ENCODE peak calls at places on chromosomes 13 and 19, in eight cellular contexts. U is cardiac muscle cell, F is substantia nigra, X is lower leg skin, R is SK-N-SH, W is anterior cingulate cortex, V is iris pigment epithelial cell, Q is AG04450. G is an unnamed sample.

GRCh38 chr19:2969104-2969504 is 8.3 kb upstream of the TLE6 start:
- DNase-seq in W (no peak), R (peak; percentile 59), Q (no peak), F (no peak), U (peak; percentile 88), V (no peak), X (no peak), G (no peak)

GRCh38 chr13:53131361-53131760 is 102.7 kb downstream of the OLFM4 start:
- DNase-seq in Q (no peak), X (no peak), U (no peak), V (no peak), R (no peak), W (no peak), F (no peak), G (no peak)

GRCh38 chr19:46785980-46786235 is 2.5 kb downstream of the SLC1A5 start:
- DNase-seq in V (no peak), R (no peak), X (no peak), W (no peak), Q (no peak), F (no peak), U (no peak), G (no peak)

GRCh38 chr19:33323093-33323820 is 20.9 kb upstream of the CEBPA start:
- DNase-seq in W (no peak), U (no peak), X (no peak), R (no peak), Q (no peak), V (no peak), F (no peak), G (no peak)

GRCh38 chr13:95199896-95200295 is 101.4 kb downstream of the ABCC4 start:
- DNase-seq in V (no peak), W (no peak), X (no peak), U (no peak), R (no peak), F (no peak), Q (no peak), G (no peak)

GRCh38 chr19:18274303-18274775 is at the start of gene IQCN:
- DNase-seq in Q (no peak), W (no peak), V (peak; percentile 22), R (no peak), U (peak; percentile 28), X (no peak), F (no peak), G (no peak)

GRCh38 chr13:113466321-113466836 is 13.1 kb upstream of the ADPRHL1 start:
- DNase-seq in V (no peak), Q (no peak), F (no peak), R (no peak), X (no peak), U (no peak), W (no peak), G (no peak)

GRCh38 chr13:73259061-73259908 is 200.5 kb downstream of the KLF5 start:
- DNase-seq in U (peak; percentile 38), Q (peak; percentile 20), W (no peak), F (no peak), V (no peak), X (no peak), R (no peak), G (no peak)

GRCh38 chr13:108212901-108213300 is 2.4 kb downstream of the LIG4 start:
- DNase-seq in W (no peak), V (no peak), R (no peak), F (no peak), Q (no peak), X (no peak), U (no peak), G (no peak)

GRCh38 chr13:43227721-43228120 is 204.3 kb downstream of the DNAJC15 start:
- DNase-seq in Q (no peak), W (peak; percentile 43), X (no peak), R (no peak), V (no peak), U (peak; percentile 13), F (no peak), G (no peak)

GRCh38 chr19:13100031-13100588 is 2.5 kb downstream of the LYL1 start:
- DNase-seq in U (no peak), F (no peak), W (no peak), R (no peak), X (no peak), Q (no peak), V (no peak), G (no peak)

GRCh38 chr13:101415358-101416174 is 742 bp downstream of the NALCN start:
- DNase-seq in Q (no peak), U (no peak), X (no peak), F (peak; percentile 41), W (no peak), R (no peak), V (no peak), G (no peak)

GRCh38 chr13:50410921-50411712 is 395.9 kb downstream of the KCNRG start:
- DNase-seq in F (no peak), R (no peak), X (no peak), U (peak; percentile 81), Q (peak; percentile 29), V (peak; percentile 84), W (no peak), G (peak; percentile 76)

GRCh38 chr19:13669780-13670355 is 94.5 kb upstream of the MRI1 start:
- DNase-seq in R (no peak), V (no peak), X (no peak), W (no peak), Q (no peak), F (no peak), U (no peak), G (no peak)

GRCh38 chr19:14890616-14891379 is 4.9 kb upstream of the OR7A17 start:
- DNase-seq in R (no peak), W (no peak), Q (no peak), X (no peak), F (no peak), V (no peak), U (no peak), G (no peak)

GRCh38 chr13:89375839-89376238 is 1704.7 kb downstream of the SLITRK5 start:
- DNase-seq in R (no peak), F (no peak), V (peak; percentile 69), W (no peak), Q (peak; percentile 55), U (peak; percentile 92), X (no peak), G (no peak)

GRCh38 chr13:27338816-27339215 is 68.2 kb downstream of the RASL11A start:
- DNase-seq in W (no peak), Q (no peak), V (no peak), F (no peak), R (peak; percentile 45), X (no peak), U (no peak), G (no peak)

GRCh38 chr13:28574617-28575142 is 79.8 kb upstream of the FLT1 start:
- DNase-seq in X (no peak), U (peak; percentile 92), V (peak; percentile 99), R (no peak), W (no peak), Q (peak; percentile 94), F (no peak), G (peak; percentile 57)

GRCh38 chr13:40251343-40252032 is 415.0 kb downstream of the FOXO1 start:
- DNase-seq in F (no peak), W (no peak), V (peak; percentile 80), U (peak; percentile 69), X (no peak), Q (no peak), R (no peak), G (no peak)

GRCh38 chr19:46493236-46494114 is 2.2 kb downstream of the PNMA8B start:
- DNase-seq in Q (no peak), W (no peak), R (peak; percentile 23), V (peak; percentile 31), U (peak; percentile 58), X (no peak), F (no peak), G (no peak)

GRCh38 chr13:78046349-78046748 is 127.7 kb upstream of the EDNRB start:
- DNase-seq in U (no peak), Q (no peak), V (no peak), F (no peak), W (no peak), R (no peak), X (no peak), G (no peak)

GRCh38 chr19:38945562-38946228 is 15.0 kb downstream of the MRPS12 start:
- DNase-seq in R (no peak), F (no peak), W (no peak), U (no peak), V (no peak), X (no peak), Q (no peak), G (no peak)

GRCh38 chr13:78786399-78786879 is 127.5 kb upstream of the OBI1 start:
- DNase-seq in W (no peak), R (no peak), F (no peak), Q (no peak), V (no peak), U (no peak), X (no peak), G (no peak)

GRCh38 chr13:95921485-95921884 is 131.7 kb downstream of the UGGT2 start:
- DNase-seq in X (no peak), Q (no peak), R (no peak), W (no peak), F (no peak), U (no peak), V (peak; percentile 32), G (no peak)

G was measured in retinal pigment epithelial cell.